ENCODE peak calls at places on chromosomes 7 and 10, in six cellular contexts. M is upper lobe of left lung, B is RWPE1, K is MM.1S, J is lower lobe of right lung, L is cardiac fibroblast. D is an unnamed sample.

GRCh38 chr10:101839421-101840063 is 4.1 kb downstream of the KCNIP2 start:
- DNase-seq in M (peak), B (peak), K (no peak), J (peak), L (no peak), D (no peak)

GRCh38 chr10:50384238-50384637 is 132.9 kb upstream of the ASAH2 start:
- DNase-seq in M (no peak), B (no peak), K (no peak), J (no peak), L (no peak), D (no peak)

GRCh38 chr10:105844653-105845052 is 1203.6 kb downstream of the SORCS3 start:
- DNase-seq in M (no peak), B (no peak), K (no peak), J (no peak), L (no peak), D (no peak)

GRCh38 chr10:7551289-7551688 is 115.5 kb downstream of the ITIH5 start:
- DNase-seq in M (no peak), B (no peak), K (no peak), J (no peak), L (no peak), D (no peak)

GRCh38 chr10:24822557-24822956 is 98.9 kb upstream of the ARHGAP21 start:
- DNase-seq in M (no peak), B (no peak), K (no peak), J (no peak), L (no peak), D (no peak)

GRCh38 chr10:103636996-103637395 is 143.5 kb downstream of the NEURL1 start:
- DNase-seq in M (no peak), B (no peak), K (no peak), J (no peak), L (no peak), D (no peak)

GRCh38 chr7:128755816-128756476 is 16.8 kb downstream of the CALU start:
- DNase-seq in M (no peak), B (no peak), K (no peak), J (no peak), L (peak), D (no peak)

GRCh38 chr7:154676422-154677073 is 326.4 kb downstream of the PAXIP1 start:
- DNase-seq in M (peak), B (no peak), K (peak), J (peak), L (no peak), D (no peak)

GRCh38 chr10:29657719-29658274 is 23.0 kb upstream of the SVIL start:
- DNase-seq in M (no peak), B (no peak), K (no peak), J (no peak), L (no peak), D (no peak)

GRCh38 chr10:70885485-70885884 is 2.9 kb downstream of the PCBD1 start:
- DNase-seq in M (no peak), B (no peak), K (no peak), J (no peak), L (no peak), D (no peak)

GRCh38 chr10:87675396-87676376 is 16.0 kb downstream of the PAPSS2 start:
- DNase-seq in M (no peak), B (peak), K (no peak), J (no peak), L (peak), D (no peak)

GRCh38 chr7:97020601-97021442 is 3.8 kb downstream of the DLX5 start:
- DNase-seq in M (no peak), B (no peak), K (no peak), J (no peak), L (no peak), D (no peak)

GRCh38 chr10:72079356-72079755 is 9.0 kb downstream of the SPOCK2 start:
- DNase-seq in M (no peak), B (no peak), K (no peak), J (no peak), L (no peak), D (no peak)

GRCh38 chr10:16155761-16156322 is 281.0 kb upstream of the PTER start:
- DNase-seq in M (no peak), B (no peak), K (no peak), J (no peak), L (no peak), D (no peak)

GRCh38 chr7:149869867-149870266 is 3.9 kb upstream of the ATP6V0E2 start:
- DNase-seq in M (no peak), B (no peak), K (peak), J (no peak), L (no peak), D (peak)

GRCh38 chr10:71501402-71501801 is 104.7 kb downstream of the CDH23 start:
- DNase-seq in M (no peak), B (no peak), K (no peak), J (no peak), L (no peak), D (no peak)

GRCh38 chr7:158257001-158257400 is 330.6 kb downstream of the PTPRN2 start:
- DNase-seq in M (no peak), B (no peak), K (no peak), J (no peak), L (no peak), D (no peak)

GRCh38 chr7:157358753-157359096 is 21.9 kb downstream of the DNAJB6 start:
- DNase-seq in M (peak), B (no peak), K (no peak), J (no peak), L (no peak), D (no peak)

GRCh38 chr7:116598278-116598677 is 73.4 kb downstream of the CAV1 start:
- DNase-seq in M (no peak), B (no peak), K (peak), J (no peak), L (peak), D (no peak)

GRCh38 chr7:20508109-20508508 is 107.4 kb upstream of the ABCB5 start:
- DNase-seq in M (no peak), B (no peak), K (no peak), J (no peak), L (peak), D (no peak)

GRCh38 chr7:92778972-92779371 is 57.4 kb downstream of the CDK6 start:
- DNase-seq in M (peak), B (no peak), K (peak), J (no peak), L (peak), D (no peak)

GRCh38 chr7:104923010-104923421 is 91.0 kb upstream of the KMT2E start:
- DNase-seq in M (peak), B (peak), K (peak), J (peak), L (peak), D (no peak)

DNA sequence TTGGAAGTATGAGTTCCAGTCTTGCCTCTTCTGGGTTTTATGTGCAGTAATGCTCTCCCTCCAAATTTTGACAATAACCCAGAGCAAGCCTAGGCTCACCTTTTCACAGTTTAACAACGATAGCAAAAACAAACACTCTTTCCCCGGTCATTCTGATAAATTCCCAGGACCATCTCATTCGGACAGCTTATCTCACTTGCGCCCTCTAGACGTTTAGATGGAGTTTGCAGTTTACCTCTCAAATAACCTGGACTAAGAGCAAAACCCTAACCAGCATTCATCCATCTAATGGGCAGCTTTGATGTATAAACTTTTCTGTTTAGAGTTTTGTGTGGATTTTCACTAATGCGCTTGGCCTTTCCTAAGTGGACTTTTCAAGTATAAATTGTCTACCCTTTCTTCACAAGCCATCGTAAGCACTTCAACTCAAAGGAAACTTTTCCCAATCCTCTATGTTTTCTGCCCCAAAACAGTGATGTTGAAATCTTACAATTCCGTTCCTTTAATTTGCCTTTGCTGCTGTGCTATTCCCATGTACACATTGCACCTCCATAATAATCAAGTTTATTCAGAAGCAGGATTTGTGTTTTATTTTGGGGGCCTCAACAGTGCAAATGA is 114.9 kb downstream of the HDAC9 start:
- DNase-seq in M (no peak), B (peak), K (peak), J (no peak), L (peak), D (no peak)
- TF ChIP-seq CTCF in M (peak), B (peak), K (peak), J (peak), L (peak), D (peak)

GRCh38 chr7:133207687-133208086 is 45.2 kb upstream of the EXOC4 start:
- DNase-seq in M (no peak), B (no peak), K (peak), J (no peak), L (peak), D (no peak)
- TF ChIP-seq CTCF in M (no peak), B (no peak), K (peak), J (no peak), L (peak), D (no peak)

DNA sequence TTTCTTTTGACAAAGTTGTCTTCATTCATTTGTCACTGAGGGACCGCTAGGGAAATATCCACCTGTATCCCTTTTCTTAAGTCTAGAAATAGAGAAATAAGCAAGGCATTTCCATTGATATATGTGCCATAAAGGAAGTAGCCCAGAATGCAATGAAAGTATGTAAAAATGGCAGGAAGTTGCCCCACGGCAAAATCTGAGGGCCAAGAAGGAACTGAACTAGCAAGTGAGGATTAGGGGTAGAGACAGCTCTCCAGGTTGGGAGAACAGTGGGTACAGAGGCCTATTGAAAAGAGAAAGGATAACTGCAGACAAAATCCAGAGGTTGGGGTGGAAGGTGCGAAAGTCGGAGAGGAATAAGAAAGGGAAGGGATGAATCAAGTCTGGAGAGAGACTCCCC is 56.6 kb upstream of the TOMM7 start:
- DNase-seq in M (no peak), B (no peak), K (no peak), J (no peak), L (no peak), D (no peak)
- TF ChIP-seq CTCF in M (no peak), B (no peak), K (no peak), J (no peak), L (no peak), D (no peak)

GRCh38 chr7:112554591-112554990 is 73.8 kb downstream of the LSMEM1 start:
- DNase-seq in M (no peak), B (no peak), K (no peak), J (no peak), L (peak), D (no peak)
- TF ChIP-seq CTCF in M (no peak), B (no peak), K (peak), J (no peak), L (peak), D (peak)

GRCh38 chr10:132366006-132366405 is 31.0 kb upstream of the PWWP2B start:
- DNase-seq in M (peak), B (no peak), K (no peak), J (peak), L (no peak), D (no peak)
- TF ChIP-seq CTCF in M (no peak), B (no peak), K (no peak), J (no peak), L (no peak), D (no peak)

D was measured in mesothelial cell of epicardium.